ENCODE peak calls at places on chromosomes 5 and 9, in six cellular contexts. One of them, this sample, is unnamed.

GRCh38 chr5:68683632-68684035 is 410.2 kb upstream of the SLC30A5 start:
- DNase-seq in fibroblast of mammary gland: peak
- DNase-seq in body of pancreas: no peak
- DNase-seq in adrenal gland: peak
- DNase-seq in A549: peak
- DNase-seq in choroid plexus epithelial cell: peak
- DNase-seq in this sample: peak

GRCh38 chr9:125541840-125542243 is 165.2 kb downstream of the MAPKAP1 start:
- DNase-seq in A549: no peak
- DNase-seq in choroid plexus epithelial cell: no peak
- DNase-seq in fibroblast of mammary gland: no peak
- DNase-seq in adrenal gland: peak
- DNase-seq in body of pancreas: no peak
- DNase-seq in this sample: peak

GRCh38 chr5:180611140-180611850 is 20.0 kb upstream of the SCGB3A1 start:
- DNase-seq in choroid plexus epithelial cell: no peak
- DNase-seq in fibroblast of mammary gland: no peak
- DNase-seq in body of pancreas: no peak
- DNase-seq in A549: peak
- DNase-seq in adrenal gland: no peak
- DNase-seq in this sample: no peak

GRCh38 chr5:143126121-143127019 is 277.1 kb downstream of the NR3C1 start:
- DNase-seq in body of pancreas: no peak
- DNase-seq in A549: no peak
- DNase-seq in adrenal gland: no peak
- DNase-seq in choroid plexus epithelial cell: no peak
- DNase-seq in fibroblast of mammary gland: no peak
- DNase-seq in this sample: no peak

GRCh38 chr5:103669615-103670014 is 107.0 kb upstream of the NUDT12 start:
- DNase-seq in adrenal gland: no peak
- DNase-seq in A549: no peak
- DNase-seq in body of pancreas: peak
- DNase-seq in fibroblast of mammary gland: no peak
- DNase-seq in choroid plexus epithelial cell: no peak
- DNase-seq in this sample: no peak

GRCh38 chr9:87498046-87498815 is 564 bp downstream of the DAPK1 start:
- DNase-seq in body of pancreas: peak
- DNase-seq in adrenal gland: no peak
- DNase-seq in A549: peak
- DNase-seq in fibroblast of mammary gland: peak
- DNase-seq in choroid plexus epithelial cell: peak
- DNase-seq in this sample: peak

GRCh38 chr5:32443145-32443540 is 1.4 kb downstream of the ZFR start:
- DNase-seq in fibroblast of mammary gland: peak
- DNase-seq in body of pancreas: no peak
- DNase-seq in choroid plexus epithelial cell: peak
- DNase-seq in A549: no peak
- DNase-seq in adrenal gland: no peak
- DNase-seq in this sample: peak

GRCh38 chr5:16978296-16978695 is 42.2 kb upstream of the MYO10 start:
- DNase-seq in body of pancreas: no peak
- DNase-seq in A549: no peak
- DNase-seq in fibroblast of mammary gland: no peak
- DNase-seq in choroid plexus epithelial cell: no peak
- DNase-seq in adrenal gland: no peak
- DNase-seq in this sample: no peak

GRCh38 chr5:127562252-127562651 is 44.8 kb downstream of the PRRC1 start:
- DNase-seq in choroid plexus epithelial cell: peak
- DNase-seq in fibroblast of mammary gland: peak
- DNase-seq in A549: peak
- DNase-seq in adrenal gland: no peak
- DNase-seq in body of pancreas: no peak
- DNase-seq in this sample: no peak

GRCh38 chr5:139459451-139459934 is 3.0 kb downstream of the ECSCR start:
- DNase-seq in adrenal gland: no peak
- DNase-seq in A549: no peak
- DNase-seq in fibroblast of mammary gland: no peak
- DNase-seq in choroid plexus epithelial cell: peak
- DNase-seq in body of pancreas: peak
- DNase-seq in this sample: no peak

GRCh38 chr5:140795259-140795641 is 598 bp downstream of the PCDHA2 start:
- DNase-seq in adrenal gland: no peak
- DNase-seq in choroid plexus epithelial cell: peak
- DNase-seq in body of pancreas: no peak
- DNase-seq in fibroblast of mammary gland: no peak
- DNase-seq in A549: peak
- DNase-seq in this sample: no peak

GRCh38 chr5:139958749-139959148 is 84.3 kb downstream of the NRG2 start:
- DNase-seq in adrenal gland: no peak
- DNase-seq in body of pancreas: no peak
- DNase-seq in choroid plexus epithelial cell: no peak
- DNase-seq in A549: no peak
- DNase-seq in fibroblast of mammary gland: no peak
- DNase-seq in this sample: no peak

GRCh38 chr9:119451426-119451825 is 82.2 kb upstream of the BRINP1 start:
- DNase-seq in choroid plexus epithelial cell: no peak
- DNase-seq in A549: no peak
- DNase-seq in fibroblast of mammary gland: no peak
- DNase-seq in body of pancreas: no peak
- DNase-seq in adrenal gland: no peak
- DNase-seq in this sample: no peak

GRCh38 chr9:126395439-126396212 is 69.0 kb downstream of the MVB12B start:
- DNase-seq in A549: no peak
- DNase-seq in adrenal gland: peak
- DNase-seq in fibroblast of mammary gland: peak
- DNase-seq in choroid plexus epithelial cell: peak
- DNase-seq in body of pancreas: no peak
- DNase-seq in this sample: peak

GRCh38 chr9:134358026-134358967 is 32.0 kb downstream of the RXRA start:
- DNase-seq in body of pancreas: peak
- DNase-seq in fibroblast of mammary gland: no peak
- DNase-seq in choroid plexus epithelial cell: no peak
- DNase-seq in adrenal gland: peak
- DNase-seq in A549: no peak
- DNase-seq in this sample: peak

GRCh38 chr9:83538172-83538889 is at the start of gene FRMD3:
- DNase-seq in fibroblast of mammary gland: peak
- DNase-seq in adrenal gland: peak
- DNase-seq in body of pancreas: peak
- DNase-seq in choroid plexus epithelial cell: peak
- DNase-seq in A549: peak
- DNase-seq in this sample: peak

GRCh38 chr5:173534664-173535063 is 81.8 kb downstream of the BOD1 start:
- DNase-seq in fibroblast of mammary gland: peak
- DNase-seq in A549: no peak
- DNase-seq in body of pancreas: no peak
- DNase-seq in adrenal gland: no peak
- DNase-seq in choroid plexus epithelial cell: peak
- DNase-seq in this sample: peak

GRCh38 chr5:18546570-18546969 is 912.3 kb downstream of the TAF11L14 start:
- DNase-seq in adrenal gland: no peak
- DNase-seq in choroid plexus epithelial cell: no peak
- DNase-seq in body of pancreas: no peak
- DNase-seq in fibroblast of mammary gland: no peak
- DNase-seq in A549: no peak
- DNase-seq in this sample: no peak

GRCh38 chr5:177310757-177311173 is 933 bp downstream of the MXD3 start:
- DNase-seq in fibroblast of mammary gland: no peak
- DNase-seq in body of pancreas: no peak
- DNase-seq in A549: no peak
- DNase-seq in adrenal gland: no peak
- DNase-seq in choroid plexus epithelial cell: peak
- DNase-seq in this sample: no peak

GRCh38 chr5:177310332-177310731 is 1.4 kb downstream of the MXD3 start:
- DNase-seq in A549: no peak
- DNase-seq in fibroblast of mammary gland: no peak
- DNase-seq in body of pancreas: no peak
- DNase-seq in choroid plexus epithelial cell: no peak
- DNase-seq in adrenal gland: no peak
- DNase-seq in this sample: no peak

GRCh38 chr5:177311723-177312648 is at the start of gene MXD3:
- DNase-seq in A549: peak
- DNase-seq in adrenal gland: peak
- DNase-seq in body of pancreas: peak
- DNase-seq in fibroblast of mammary gland: peak
- DNase-seq in choroid plexus epithelial cell: peak
- DNase-seq in this sample: peak

GRCh38 chr5:177312649-177313181 is 1.0 kb upstream of the MXD3 start:
- DNase-seq in adrenal gland: peak
- DNase-seq in fibroblast of mammary gland: peak
- DNase-seq in body of pancreas: peak
- DNase-seq in A549: peak
- DNase-seq in choroid plexus epithelial cell: no peak
- DNase-seq in this sample: peak

DNA sequence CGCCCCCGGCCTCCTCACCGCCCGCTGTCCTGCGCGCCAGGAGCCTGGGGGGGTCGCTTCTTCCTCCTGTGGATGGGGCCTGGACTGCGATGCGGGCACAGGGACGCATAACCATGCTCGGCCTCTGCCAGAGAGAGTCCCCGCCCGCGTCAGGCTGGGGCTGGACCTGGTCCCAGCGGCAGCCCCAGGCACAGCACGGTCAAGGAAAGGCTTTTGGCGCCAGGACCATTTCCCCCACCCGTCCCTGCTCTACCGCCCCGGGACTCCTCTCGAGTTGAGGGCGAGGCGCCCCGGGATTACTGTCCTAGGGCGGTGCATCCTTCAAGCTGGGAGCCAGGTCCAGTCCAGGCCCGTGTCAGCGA is 356 bp downstream of the MXD3 start:
- DNase-seq in fibroblast of mammary gland: no peak
- DNase-seq in body of pancreas: peak
- DNase-seq in A549: no peak
- DNase-seq in adrenal gland: peak
- DNase-seq in choroid plexus epithelial cell: no peak
- DNase-seq in this sample: peak
- H3K4me3 ChIP-seq in fibroblast of mammary gland: peak
- H3K4me3 ChIP-seq in body of pancreas: no peak
- H3K4me3 ChIP-seq in A549: peak
- H3K4me3 ChIP-seq in adrenal gland: peak
- H3K4me3 ChIP-seq in choroid plexus epithelial cell: peak
- H3K4me3 ChIP-seq in this sample: peak

GRCh38 chr9:78577507-78577906 is 280.6 kb downstream of the PSAT1 start:
- DNase-seq in A549: no peak
- DNase-seq in fibroblast of mammary gland: no peak
- DNase-seq in body of pancreas: no peak
- DNase-seq in adrenal gland: no peak
- DNase-seq in choroid plexus epithelial cell: no peak
- DNase-seq in this sample: no peak
- TF ChIP-seq CTCF in A549: no peak
- TF ChIP-seq CTCF in fibroblast of mammary gland: no peak
- TF ChIP-seq CTCF in body of pancreas: no peak
- TF ChIP-seq CTCF in adrenal gland: no peak
- TF ChIP-seq CTCF in choroid plexus epithelial cell: no peak
- TF ChIP-seq CTCF in this sample: no peak

DNA sequence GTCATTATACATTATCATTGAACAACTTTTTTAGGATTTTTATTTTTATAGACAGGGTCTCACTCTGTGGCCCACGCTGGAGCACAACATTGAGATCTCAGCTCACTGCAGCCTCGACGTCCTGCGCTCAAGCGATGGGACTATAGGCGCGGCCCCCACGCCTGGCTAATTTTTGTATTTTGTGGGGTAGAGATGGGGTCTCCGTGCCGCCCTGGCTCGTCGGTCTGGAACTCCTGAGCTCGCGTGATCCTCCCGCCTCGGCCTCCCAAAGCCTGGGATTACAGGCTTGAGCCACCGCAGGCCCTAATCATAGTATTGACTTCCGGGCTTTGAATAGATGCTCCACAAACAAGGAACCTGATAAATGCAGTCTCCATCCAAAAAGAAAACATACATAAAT is 1.4 kb upstream of the EDF1 start:
- DNase-seq in body of pancreas: no peak
- DNase-seq in A549: no peak
- DNase-seq in adrenal gland: no peak
- DNase-seq in fibroblast of mammary gland: no peak
- DNase-seq in choroid plexus epithelial cell: no peak
- DNase-seq in this sample: no peak
- H3K4me3 ChIP-seq in body of pancreas: no peak
- H3K4me3 ChIP-seq in A549: no peak
- H3K4me3 ChIP-seq in adrenal gland: no peak
- H3K4me3 ChIP-seq in fibroblast of mammary gland: no peak
- H3K4me3 ChIP-seq in choroid plexus epithelial cell: no peak
- H3K4me3 ChIP-seq in this sample: no peak

GRCh38 chr5:105877592-105877991 is 1793.1 kb downstream of the EFNA5 start:
- DNase-seq in fibroblast of mammary gland: no peak
- DNase-seq in body of pancreas: no peak
- DNase-seq in choroid plexus epithelial cell: peak
- DNase-seq in adrenal gland: no peak
- DNase-seq in A549: no peak
- DNase-seq in this sample: no peak
- TF ChIP-seq CTCF in fibroblast of mammary gland: no peak
- TF ChIP-seq CTCF in body of pancreas: no peak
- TF ChIP-seq CTCF in choroid plexus epithelial cell: no peak
- TF ChIP-seq CTCF in adrenal gland: no peak
- TF ChIP-seq CTCF in A549: no peak
- TF ChIP-seq CTCF in this sample: no peak

GRCh38 chr9:26604076-26604662 is 288.4 kb downstream of the CAAP1 start:
- DNase-seq in choroid plexus epithelial cell: no peak
- DNase-seq in adrenal gland: no peak
- DNase-seq in body of pancreas: no peak
- DNase-seq in fibroblast of mammary gland: no peak
- DNase-seq in A549: no peak
- DNase-seq in this sample: no peak
- H3K4me3 ChIP-seq in choroid plexus epithelial cell: no peak
- H3K4me3 ChIP-seq in adrenal gland: no peak
- H3K4me3 ChIP-seq in body of pancreas: no peak
- H3K4me3 ChIP-seq in fibroblast of mammary gland: no peak
- H3K4me3 ChIP-seq in A549: no peak
- H3K4me3 ChIP-seq in this sample: no peak